ENCODE peak calls at places on chromosome 10, in nine cellular contexts. T is lower lobe of right lung; V is AG09319; F is posterior cingulate gyrus; W is osteocyte; G is GOT3; S is T follicular helper cell; C is Calu3; O is stimulated activated CD8-positive, alpha-beta memory T cell treated with anti-CD3 and anti-CD28 coated beads, Interleukin-2, amount 100 ng/mL, for 1 hour. L is an unnamed sample.

GRCh38 chr10:29841724-29842649 is 207.2 kb upstream of the SVIL start:
- DNase-seq in T (peak), V (no peak), F (no peak), W (peak), G (no peak), S (no peak), C (peak), O (no peak), L (no peak)

GRCh38 chr10:33335800-33336605 is 1.5 kb upstream of the NRP1 start:
- DNase-seq in T (peak), V (no peak), F (no peak), W (peak), G (no peak), S (no peak), C (peak), O (no peak), L (peak)

GRCh38 chr10:54773506-54773905 is 27.5 kb downstream of the PCDH15 start:
- DNase-seq in T (no peak), V (no peak), F (no peak), W (no peak), G (no peak), S (no peak), C (no peak), O (no peak), L (no peak)

GRCh38 chr10:128885573-128886555 is 581.2 kb upstream of the MGMT start:
- DNase-seq in T (no peak), V (no peak), F (no peak), W (no peak), G (no peak), S (no peak), C (no peak), O (no peak), L (peak)

GRCh38 chr10:133273534-133274143 is 3.0 kb downstream of the ADAM8 start:
- DNase-seq in T (no peak), V (no peak), F (no peak), W (no peak), G (no peak), S (no peak), C (no peak), O (no peak), L (no peak)

GRCh38 chr10:70584941-70585544 is 17.5 kb downstream of the PRF1 start:
- DNase-seq in T (peak), V (no peak), F (no peak), W (no peak), G (no peak), S (no peak), C (no peak), O (no peak), L (peak)

GRCh38 chr10:44989621-44990301 is 11.0 kb upstream of the ZNF22 start:
- DNase-seq in T (no peak), V (no peak), F (no peak), W (no peak), G (no peak), S (no peak), C (no peak), O (no peak), L (peak)

GRCh38 chr10:79208251-79208983 is 138.9 kb upstream of the PPIF start:
- DNase-seq in T (no peak), V (no peak), F (no peak), W (no peak), G (no peak), S (no peak), C (no peak), O (no peak), L (no peak)

GRCh38 chr10:87761892-87762291 is 56.1 kb downstream of the ATAD1 start:
- DNase-seq in T (no peak), V (no peak), F (no peak), W (no peak), G (no peak), S (no peak), C (peak), O (no peak), L (no peak)

GRCh38 chr10:82361317-82361716 is 486.3 kb downstream of the NRG3 start:
- DNase-seq in T (no peak), V (no peak), F (no peak), W (no peak), G (no peak), S (no peak), C (no peak), O (no peak), L (no peak)

GRCh38 chr10:90087197-90088007 is 386.0 kb downstream of the KIF20B start:
- DNase-seq in T (no peak), V (no peak), F (no peak), W (no peak), G (no peak), S (no peak), C (peak), O (no peak), L (no peak)